ENCODE peak calls at places on chromosomes 11 and 22, in nine cellular contexts. One of them, this sample, is unnamed.

GRCh38 chr11:125569913-125570621 is 790 bp downstream of the EI24 start:
- DNase-seq in GOT3: no peak
- DNase-seq in RCC 7860: no peak
- DNase-seq in AG04450: no peak
- DNase-seq in iris pigment epithelial cell: peak
- DNase-seq in M059J: peak
- DNase-seq in stimulated activated CD4-positive, alpha-beta T cell treated with anti-CD3 and anti-CD28 coated beads, Interleukin-4, amount 100 ng/mL, for 1 hour: no peak
- DNase-seq in COLO829: no peak
- DNase-seq in EL: peak
- DNase-seq in this sample: peak

GRCh38 chr11:62727007-62727832 is at the start of gene HNRNPUL2:
- DNase-seq in M059J: peak
- DNase-seq in iris pigment epithelial cell: peak
- DNase-seq in GOT3: peak
- DNase-seq in EL: peak
- DNase-seq in COLO829: peak
- DNase-seq in RCC 7860: peak
- DNase-seq in stimulated activated CD4-positive, alpha-beta T cell treated with anti-CD3 and anti-CD28 coated beads, Interleukin-4, amount 100 ng/mL, for 1 hour: peak
- DNase-seq in AG04450: peak
- DNase-seq in this sample: peak

GRCh38 chr11:106031210-106031845 is 9.3 kb upstream of the MSANTD4 start:
- DNase-seq in AG04450: no peak
- DNase-seq in stimulated activated CD4-positive, alpha-beta T cell treated with anti-CD3 and anti-CD28 coated beads, Interleukin-4, amount 100 ng/mL, for 1 hour: no peak
- DNase-seq in COLO829: no peak
- DNase-seq in iris pigment epithelial cell: peak
- DNase-seq in M059J: peak
- DNase-seq in GOT3: no peak
- DNase-seq in RCC 7860: no peak
- DNase-seq in EL: no peak
- DNase-seq in this sample: peak

GRCh38 chr22:30301995-30302809 is 12.9 kb upstream of the CASTOR1 start:
- DNase-seq in GOT3: no peak
- DNase-seq in RCC 7860: no peak
- DNase-seq in iris pigment epithelial cell: peak
- DNase-seq in M059J: no peak
- DNase-seq in EL: peak
- DNase-seq in AG04450: no peak
- DNase-seq in stimulated activated CD4-positive, alpha-beta T cell treated with anti-CD3 and anti-CD28 coated beads, Interleukin-4, amount 100 ng/mL, for 1 hour: no peak
- DNase-seq in COLO829: no peak
- DNase-seq in this sample: no peak

GRCh38 chr11:133506023-133506422 is 26.3 kb downstream of the OPCML start:
- DNase-seq in M059J: no peak
- DNase-seq in RCC 7860: no peak
- DNase-seq in GOT3: no peak
- DNase-seq in EL: no peak
- DNase-seq in iris pigment epithelial cell: no peak
- DNase-seq in COLO829: no peak
- DNase-seq in AG04450: no peak
- DNase-seq in stimulated activated CD4-positive, alpha-beta T cell treated with anti-CD3 and anti-CD28 coated beads, Interleukin-4, amount 100 ng/mL, for 1 hour: no peak
- DNase-seq in this sample: no peak

GRCh38 chr22:20777420-20778177 is 3.7 kb downstream of the SERPIND1 start:
- DNase-seq in stimulated activated CD4-positive, alpha-beta T cell treated with anti-CD3 and anti-CD28 coated beads, Interleukin-4, amount 100 ng/mL, for 1 hour: no peak
- DNase-seq in AG04450: peak
- DNase-seq in RCC 7860: peak
- DNase-seq in iris pigment epithelial cell: peak
- DNase-seq in M059J: peak
- DNase-seq in COLO829: no peak
- DNase-seq in EL: peak
- DNase-seq in GOT3: no peak
- DNase-seq in this sample: peak

GRCh38 chr11:120715239-120715638 is 203.7 kb downstream of the GRIK4 start:
- DNase-seq in EL: peak
- DNase-seq in stimulated activated CD4-positive, alpha-beta T cell treated with anti-CD3 and anti-CD28 coated beads, Interleukin-4, amount 100 ng/mL, for 1 hour: no peak
- DNase-seq in M059J: peak
- DNase-seq in COLO829: no peak
- DNase-seq in GOT3: no peak
- DNase-seq in AG04450: no peak
- DNase-seq in iris pigment epithelial cell: no peak
- DNase-seq in RCC 7860: no peak
- DNase-seq in this sample: peak

GRCh38 chr22:19965771-19966709 is 24.4 kb upstream of the TXNRD2 start:
- DNase-seq in iris pigment epithelial cell: no peak
- DNase-seq in M059J: no peak
- DNase-seq in RCC 7860: no peak
- DNase-seq in AG04450: no peak
- DNase-seq in GOT3: no peak
- DNase-seq in EL: no peak
- DNase-seq in stimulated activated CD4-positive, alpha-beta T cell treated with anti-CD3 and anti-CD28 coated beads, Interleukin-4, amount 100 ng/mL, for 1 hour: no peak
- DNase-seq in COLO829: no peak
- DNase-seq in this sample: no peak

GRCh38 chr11:99199336-99199735 is 178.6 kb downstream of the CNTN5 start:
- DNase-seq in stimulated activated CD4-positive, alpha-beta T cell treated with anti-CD3 and anti-CD28 coated beads, Interleukin-4, amount 100 ng/mL, for 1 hour: no peak
- DNase-seq in AG04450: no peak
- DNase-seq in M059J: peak
- DNase-seq in iris pigment epithelial cell: peak
- DNase-seq in EL: no peak
- DNase-seq in RCC 7860: no peak
- DNase-seq in GOT3: no peak
- DNase-seq in COLO829: no peak
- DNase-seq in this sample: no peak

GRCh38 chr22:40241200-40241763 is 63.6 kb downstream of the TNRC6B start:
- DNase-seq in M059J: no peak
- DNase-seq in GOT3: no peak
- DNase-seq in EL: no peak
- DNase-seq in stimulated activated CD4-positive, alpha-beta T cell treated with anti-CD3 and anti-CD28 coated beads, Interleukin-4, amount 100 ng/mL, for 1 hour: no peak
- DNase-seq in COLO829: no peak
- DNase-seq in AG04450: no peak
- DNase-seq in iris pigment epithelial cell: no peak
- DNase-seq in RCC 7860: no peak
- DNase-seq in this sample: no peak

GRCh38 chr11:115407496-115407895 is 96.7 kb downstream of the CADM1 start:
- DNase-seq in EL: no peak
- DNase-seq in iris pigment epithelial cell: no peak
- DNase-seq in M059J: no peak
- DNase-seq in stimulated activated CD4-positive, alpha-beta T cell treated with anti-CD3 and anti-CD28 coated beads, Interleukin-4, amount 100 ng/mL, for 1 hour: no peak
- DNase-seq in COLO829: no peak
- DNase-seq in AG04450: no peak
- DNase-seq in GOT3: no peak
- DNase-seq in RCC 7860: no peak
- DNase-seq in this sample: no peak

GRCh38 chr11:48169706-48170105 is 46.9 kb upstream of the OR4B1 start:
- DNase-seq in M059J: no peak
- DNase-seq in GOT3: no peak
- DNase-seq in EL: no peak
- DNase-seq in COLO829: peak
- DNase-seq in RCC 7860: no peak
- DNase-seq in stimulated activated CD4-positive, alpha-beta T cell treated with anti-CD3 and anti-CD28 coated beads, Interleukin-4, amount 100 ng/mL, for 1 hour: no peak
- DNase-seq in iris pigment epithelial cell: no peak
- DNase-seq in AG04450: no peak
- DNase-seq in this sample: no peak

GRCh38 chr22:43562843-43563242 is 151.0 kb downstream of the MPPED1 start:
- DNase-seq in iris pigment epithelial cell: no peak
- DNase-seq in COLO829: no peak
- DNase-seq in AG04450: no peak
- DNase-seq in EL: no peak
- DNase-seq in stimulated activated CD4-positive, alpha-beta T cell treated with anti-CD3 and anti-CD28 coated beads, Interleukin-4, amount 100 ng/mL, for 1 hour: no peak
- DNase-seq in M059J: no peak
- DNase-seq in RCC 7860: no peak
- DNase-seq in GOT3: no peak
- DNase-seq in this sample: no peak

GRCh38 chr11:112523477-112523876 is 262.8 kb upstream of the PLET1 start:
- DNase-seq in stimulated activated CD4-positive, alpha-beta T cell treated with anti-CD3 and anti-CD28 coated beads, Interleukin-4, amount 100 ng/mL, for 1 hour: no peak
- DNase-seq in AG04450: no peak
- DNase-seq in RCC 7860: no peak
- DNase-seq in M059J: peak
- DNase-seq in EL: peak
- DNase-seq in GOT3: no peak
- DNase-seq in COLO829: peak
- DNase-seq in iris pigment epithelial cell: no peak
- DNase-seq in this sample: no peak

GRCh38 chr22:17896552-17896951 is 122.3 kb upstream of the BID start:
- DNase-seq in AG04450: no peak
- DNase-seq in COLO829: no peak
- DNase-seq in stimulated activated CD4-positive, alpha-beta T cell treated with anti-CD3 and anti-CD28 coated beads, Interleukin-4, amount 100 ng/mL, for 1 hour: no peak
- DNase-seq in GOT3: no peak
- DNase-seq in iris pigment epithelial cell: no peak
- DNase-seq in RCC 7860: no peak
- DNase-seq in EL: no peak
- DNase-seq in M059J: no peak
- DNase-seq in this sample: no peak

GRCh38 chr11:119920666-119921065 is 191.7 kb upstream of the NECTIN1 start:
- DNase-seq in GOT3: no peak
- DNase-seq in RCC 7860: no peak
- DNase-seq in COLO829: no peak
- DNase-seq in M059J: no peak
- DNase-seq in EL: no peak
- DNase-seq in AG04450: no peak
- DNase-seq in stimulated activated CD4-positive, alpha-beta T cell treated with anti-CD3 and anti-CD28 coated beads, Interleukin-4, amount 100 ng/mL, for 1 hour: no peak
- DNase-seq in iris pigment epithelial cell: no peak
- DNase-seq in this sample: no peak

GRCh38 chr22:38758276-38758945 is 2.6 kb upstream of the SUN2 start:
- DNase-seq in EL: no peak
- DNase-seq in M059J: no peak
- DNase-seq in RCC 7860: no peak
- DNase-seq in AG04450: no peak
- DNase-seq in iris pigment epithelial cell: no peak
- DNase-seq in COLO829: no peak
- DNase-seq in GOT3: no peak
- DNase-seq in stimulated activated CD4-positive, alpha-beta T cell treated with anti-CD3 and anti-CD28 coated beads, Interleukin-4, amount 100 ng/mL, for 1 hour: peak
- DNase-seq in this sample: no peak

GRCh38 chr11:131692151-131692550 is 321.7 kb downstream of the NTM start:
- DNase-seq in GOT3: no peak
- DNase-seq in iris pigment epithelial cell: no peak
- DNase-seq in EL: no peak
- DNase-seq in stimulated activated CD4-positive, alpha-beta T cell treated with anti-CD3 and anti-CD28 coated beads, Interleukin-4, amount 100 ng/mL, for 1 hour: no peak
- DNase-seq in COLO829: no peak
- DNase-seq in M059J: no peak
- DNase-seq in RCC 7860: no peak
- DNase-seq in AG04450: no peak
- DNase-seq in this sample: no peak

GRCh38 chr11:104319396-104319795 is 155.4 kb upstream of the PDGFD start:
- DNase-seq in M059J: peak
- DNase-seq in EL: no peak
- DNase-seq in iris pigment epithelial cell: no peak
- DNase-seq in stimulated activated CD4-positive, alpha-beta T cell treated with anti-CD3 and anti-CD28 coated beads, Interleukin-4, amount 100 ng/mL, for 1 hour: no peak
- DNase-seq in GOT3: no peak
- DNase-seq in AG04450: no peak
- DNase-seq in COLO829: no peak
- DNase-seq in RCC 7860: no peak
- DNase-seq in this sample: no peak

GRCh38 chr22:25359601-25360261 is 140.3 kb downstream of the CRYBB2 start:
- DNase-seq in EL: no peak
- DNase-seq in M059J: no peak
- DNase-seq in AG04450: no peak
- DNase-seq in iris pigment epithelial cell: no peak
- DNase-seq in RCC 7860: no peak
- DNase-seq in GOT3: no peak
- DNase-seq in COLO829: no peak
- DNase-seq in stimulated activated CD4-positive, alpha-beta T cell treated with anti-CD3 and anti-CD28 coated beads, Interleukin-4, amount 100 ng/mL, for 1 hour: no peak
- DNase-seq in this sample: no peak

GRCh38 chr11:112596324-112596723 is 335.7 kb upstream of the PLET1 start:
- DNase-seq in stimulated activated CD4-positive, alpha-beta T cell treated with anti-CD3 and anti-CD28 coated beads, Interleukin-4, amount 100 ng/mL, for 1 hour: no peak
- DNase-seq in COLO829: no peak
- DNase-seq in GOT3: no peak
- DNase-seq in M059J: no peak
- DNase-seq in EL: no peak
- DNase-seq in RCC 7860: no peak
- DNase-seq in AG04450: no peak
- DNase-seq in iris pigment epithelial cell: no peak
- DNase-seq in this sample: no peak

GRCh38 chr22:27139935-27140493 is 482.6 kb downstream of the MIAT start:
- DNase-seq in M059J: peak
- DNase-seq in COLO829: no peak
- DNase-seq in EL: peak
- DNase-seq in RCC 7860: peak
- DNase-seq in iris pigment epithelial cell: peak
- DNase-seq in stimulated activated CD4-positive, alpha-beta T cell treated with anti-CD3 and anti-CD28 coated beads, Interleukin-4, amount 100 ng/mL, for 1 hour: no peak
- DNase-seq in AG04450: no peak
- DNase-seq in GOT3: peak
- DNase-seq in this sample: peak

GRCh38 chr22:20904008-20904979 is 12.9 kb upstream of the CRKL start:
- DNase-seq in GOT3: peak
- DNase-seq in M059J: peak
- DNase-seq in RCC 7860: peak
- DNase-seq in EL: peak
- DNase-seq in stimulated activated CD4-positive, alpha-beta T cell treated with anti-CD3 and anti-CD28 coated beads, Interleukin-4, amount 100 ng/mL, for 1 hour: no peak
- DNase-seq in AG04450: peak
- DNase-seq in iris pigment epithelial cell: peak
- DNase-seq in COLO829: no peak
- DNase-seq in this sample: no peak

GRCh38 chr11:133978816-133979215 is 22.0 kb upstream of the IGSF9B start:
- DNase-seq in iris pigment epithelial cell: no peak
- DNase-seq in stimulated activated CD4-positive, alpha-beta T cell treated with anti-CD3 and anti-CD28 coated beads, Interleukin-4, amount 100 ng/mL, for 1 hour: no peak
- DNase-seq in RCC 7860: no peak
- DNase-seq in COLO829: no peak
- DNase-seq in GOT3: no peak
- DNase-seq in AG04450: no peak
- DNase-seq in EL: peak
- DNase-seq in M059J: peak
- DNase-seq in this sample: no peak

GRCh38 chr11:69221086-69221485 is 65.4 kb downstream of the SMIM38 start:
- DNase-seq in GOT3: no peak
- DNase-seq in M059J: no peak
- DNase-seq in iris pigment epithelial cell: no peak
- DNase-seq in stimulated activated CD4-positive, alpha-beta T cell treated with anti-CD3 and anti-CD28 coated beads, Interleukin-4, amount 100 ng/mL, for 1 hour: no peak
- DNase-seq in AG04450: no peak
- DNase-seq in RCC 7860: no peak
- DNase-seq in EL: no peak
- DNase-seq in COLO829: no peak
- DNase-seq in this sample: no peak

GRCh38 chr22:17913705-17914282 is 110.6 kb downstream of the MICAL3 start:
- DNase-seq in GOT3: no peak
- DNase-seq in COLO829: no peak
- DNase-seq in stimulated activated CD4-positive, alpha-beta T cell treated with anti-CD3 and anti-CD28 coated beads, Interleukin-4, amount 100 ng/mL, for 1 hour: no peak
- DNase-seq in iris pigment epithelial cell: no peak
- DNase-seq in AG04450: no peak
- DNase-seq in RCC 7860: no peak
- DNase-seq in M059J: peak
- DNase-seq in EL: peak
- DNase-seq in this sample: no peak

GRCh38 chr11:65606876-65607613 is 7.0 kb downstream of the MAP3K11 start:
- DNase-seq in COLO829: peak
- DNase-seq in AG04450: peak
- DNase-seq in M059J: no peak
- DNase-seq in RCC 7860: no peak
- DNase-seq in GOT3: no peak
- DNase-seq in iris pigment epithelial cell: peak
- DNase-seq in EL: peak
- DNase-seq in stimulated activated CD4-positive, alpha-beta T cell treated with anti-CD3 and anti-CD28 coated beads, Interleukin-4, amount 100 ng/mL, for 1 hour: no peak
- DNase-seq in this sample: peak

GRCh38 chr11:24046731-24047130 is 450.1 kb upstream of the LUZP2 start:
- DNase-seq in COLO829: no peak
- DNase-seq in M059J: peak
- DNase-seq in EL: no peak
- DNase-seq in GOT3: no peak
- DNase-seq in AG04450: no peak
- DNase-seq in iris pigment epithelial cell: peak
- DNase-seq in stimulated activated CD4-positive, alpha-beta T cell treated with anti-CD3 and anti-CD28 coated beads, Interleukin-4, amount 100 ng/mL, for 1 hour: no peak
- DNase-seq in RCC 7860: no peak
- DNase-seq in this sample: no peak

GRCh38 chr11:86818466-86819282 is 18.3 kb downstream of the PRSS23 start:
- DNase-seq in stimulated activated CD4-positive, alpha-beta T cell treated with anti-CD3 and anti-CD28 coated beads, Interleukin-4, amount 100 ng/mL, for 1 hour: no peak
- DNase-seq in M059J: peak
- DNase-seq in iris pigment epithelial cell: peak
- DNase-seq in RCC 7860: peak
- DNase-seq in GOT3: no peak
- DNase-seq in COLO829: peak
- DNase-seq in EL: peak
- DNase-seq in AG04450: peak
- DNase-seq in this sample: peak

GRCh38 chr11:11982975-11983374 is 25.5 kb downstream of the DKK3 start:
- DNase-seq in iris pigment epithelial cell: peak
- DNase-seq in AG04450: no peak
- DNase-seq in RCC 7860: no peak
- DNase-seq in stimulated activated CD4-positive, alpha-beta T cell treated with anti-CD3 and anti-CD28 coated beads, Interleukin-4, amount 100 ng/mL, for 1 hour: no peak
- DNase-seq in EL: peak
- DNase-seq in GOT3: no peak
- DNase-seq in COLO829: no peak
- DNase-seq in M059J: peak
- DNase-seq in this sample: no peak

GRCh38 chr11:46458491-46458890 is 66.9 kb upstream of the CHRM4 start:
- DNase-seq in iris pigment epithelial cell: no peak
- DNase-seq in EL: no peak
- DNase-seq in GOT3: no peak
- DNase-seq in stimulated activated CD4-positive, alpha-beta T cell treated with anti-CD3 and anti-CD28 coated beads, Interleukin-4, amount 100 ng/mL, for 1 hour: no peak
- DNase-seq in COLO829: no peak
- DNase-seq in AG04450: no peak
- DNase-seq in RCC 7860: no peak
- DNase-seq in M059J: no peak
- DNase-seq in this sample: no peak